ENCODE peak calls at places on chromosomes 3 and 15, in eight cellular contexts. One of them, this sample, is unnamed.

GRCh38 chr3:21979706-21980105 is 228.7 kb upstream of the ZNF385D start:
- DNase-seq in GM04504: no peak
- DNase-seq in stimulated activated CD8-positive, alpha-beta memory T cell treated with anti-CD3 and anti-CD28 coated beads, Interleukin-12 subunit alpha, Interleukin-12 subunit beta, amount 100 ng/mL, for 4 hours: no peak
- DNase-seq in NCI-H460: no peak
- DNase-seq in A549: peak
- DNase-seq in mesenteric fat pad: no peak
- DNase-seq in cardiac muscle cell: no peak
- DNase-seq in astrocyte of the spinal cord: peak
- DNase-seq in this sample: no peak

GRCh38 chr15:31554261-31554660 is 227.6 kb downstream of the KLF13 start:
- DNase-seq in GM04504: peak
- DNase-seq in NCI-H460: no peak
- DNase-seq in stimulated activated CD8-positive, alpha-beta memory T cell treated with anti-CD3 and anti-CD28 coated beads, Interleukin-12 subunit alpha, Interleukin-12 subunit beta, amount 100 ng/mL, for 4 hours: no peak
- DNase-seq in astrocyte of the spinal cord: peak
- DNase-seq in cardiac muscle cell: no peak
- DNase-seq in mesenteric fat pad: no peak
- DNase-seq in A549: no peak
- DNase-seq in this sample: no peak

GRCh38 chr15:95608371-95608770 is 722.1 kb upstream of the NR2F2 start:
- DNase-seq in A549: no peak
- DNase-seq in NCI-H460: no peak
- DNase-seq in mesenteric fat pad: no peak
- DNase-seq in astrocyte of the spinal cord: no peak
- DNase-seq in cardiac muscle cell: no peak
- DNase-seq in stimulated activated CD8-positive, alpha-beta memory T cell treated with anti-CD3 and anti-CD28 coated beads, Interleukin-12 subunit alpha, Interleukin-12 subunit beta, amount 100 ng/mL, for 4 hours: no peak
- DNase-seq in GM04504: no peak
- DNase-seq in this sample: no peak

GRCh38 chr3:142497729-142498128 is 49.9 kb upstream of the XRN1 start:
- DNase-seq in stimulated activated CD8-positive, alpha-beta memory T cell treated with anti-CD3 and anti-CD28 coated beads, Interleukin-12 subunit alpha, Interleukin-12 subunit beta, amount 100 ng/mL, for 4 hours: no peak
- DNase-seq in astrocyte of the spinal cord: no peak
- DNase-seq in GM04504: no peak
- DNase-seq in NCI-H460: no peak
- DNase-seq in cardiac muscle cell: no peak
- DNase-seq in mesenteric fat pad: no peak
- DNase-seq in A549: no peak
- DNase-seq in this sample: no peak

GRCh38 chr3:32296251-32297204 is 58.0 kb downstream of the CMTM8 start:
- DNase-seq in cardiac muscle cell: peak
- DNase-seq in NCI-H460: peak
- DNase-seq in GM04504: peak
- DNase-seq in mesenteric fat pad: no peak
- DNase-seq in stimulated activated CD8-positive, alpha-beta memory T cell treated with anti-CD3 and anti-CD28 coated beads, Interleukin-12 subunit alpha, Interleukin-12 subunit beta, amount 100 ng/mL, for 4 hours: peak
- DNase-seq in A549: peak
- DNase-seq in astrocyte of the spinal cord: peak
- DNase-seq in this sample: no peak

GRCh38 chr3:12758025-12758830 is 831 bp downstream of the TMEM40 start:
- DNase-seq in A549: no peak
- DNase-seq in NCI-H460: no peak
- DNase-seq in mesenteric fat pad: no peak
- DNase-seq in GM04504: peak
- DNase-seq in astrocyte of the spinal cord: peak
- DNase-seq in stimulated activated CD8-positive, alpha-beta memory T cell treated with anti-CD3 and anti-CD28 coated beads, Interleukin-12 subunit alpha, Interleukin-12 subunit beta, amount 100 ng/mL, for 4 hours: no peak
- DNase-seq in cardiac muscle cell: peak
- DNase-seq in this sample: no peak

GRCh38 chr3:100634493-100635272 is 25.3 kb downstream of the ADGRG7 start:
- DNase-seq in mesenteric fat pad: no peak
- DNase-seq in stimulated activated CD8-positive, alpha-beta memory T cell treated with anti-CD3 and anti-CD28 coated beads, Interleukin-12 subunit alpha, Interleukin-12 subunit beta, amount 100 ng/mL, for 4 hours: no peak
- DNase-seq in A549: peak
- DNase-seq in GM04504: no peak
- DNase-seq in astrocyte of the spinal cord: no peak
- DNase-seq in NCI-H460: peak
- DNase-seq in cardiac muscle cell: peak
- DNase-seq in this sample: peak

GRCh38 chr15:90095521-90095959 is 6.7 kb downstream of the IDH2 start:
- DNase-seq in mesenteric fat pad: no peak
- DNase-seq in A549: no peak
- DNase-seq in stimulated activated CD8-positive, alpha-beta memory T cell treated with anti-CD3 and anti-CD28 coated beads, Interleukin-12 subunit alpha, Interleukin-12 subunit beta, amount 100 ng/mL, for 4 hours: no peak
- DNase-seq in GM04504: no peak
- DNase-seq in NCI-H460: no peak
- DNase-seq in cardiac muscle cell: peak
- DNase-seq in astrocyte of the spinal cord: no peak
- DNase-seq in this sample: no peak

GRCh38 chr3:157115069-157116006 is 44.6 kb downstream of the CCNL1 start:
- DNase-seq in stimulated activated CD8-positive, alpha-beta memory T cell treated with anti-CD3 and anti-CD28 coated beads, Interleukin-12 subunit alpha, Interleukin-12 subunit beta, amount 100 ng/mL, for 4 hours: no peak
- DNase-seq in NCI-H460: no peak
- DNase-seq in cardiac muscle cell: peak
- DNase-seq in A549: no peak
- DNase-seq in mesenteric fat pad: no peak
- DNase-seq in astrocyte of the spinal cord: no peak
- DNase-seq in GM04504: no peak
- DNase-seq in this sample: no peak